ENCODE peak calls at places on chromosomes 12 and 14, in nine cellular contexts. S, D, A, E, L, C, J, K and N are unnamed samples.

GRCh38 chr14:101823511-101824120 is 62.1 kb downstream of the PPP2R5C start:
- DNase-seq in S (no peak), D (peak; percentile 85), A (no peak), E (no peak), L (no peak), C (peak; percentile 25), J (peak; percentile 49), K (no peak), N (no peak)

GRCh38 chr14:67473290-67474082 is 15.0 kb downstream of the TMEM229B start:
- DNase-seq in S (no peak), D (no peak), A (no peak), E (no peak), L (no peak), C (no peak), J (no peak), K (no peak), N (no peak)

GRCh38 chr12:90621927-90622326 is 333.0 kb downstream of the CCER1 start:
- DNase-seq in S (no peak), D (no peak), A (no peak), E (no peak), L (no peak), C (peak; percentile 7), J (no peak), K (no peak), N (peak; percentile 39)

GRCh38 chr12:124625867-124626675 is 58.7 kb upstream of the NCOR2 start:
- DNase-seq in S (no peak), D (no peak), A (peak; percentile 82), E (no peak), L (peak; percentile 92), C (peak; percentile 93), J (peak; percentile 66), K (no peak), N (peak; percentile 94)

GRCh38 chr14:69693145-69693544 is 73.8 kb upstream of the SRSF5 start:
- DNase-seq in S (no peak), D (peak; percentile 75), A (no peak), E (peak; percentile 98), L (no peak), C (no peak), J (peak; percentile 48), K (peak; percentile 51), N (no peak)

GRCh38 chr12:25130741-25131188 is 64.2 kb downstream of the DNAI7 start:
- DNase-seq in S (peak; percentile 68), D (peak; percentile 71), A (no peak), E (peak; percentile 68), L (no peak), C (peak; percentile 58), J (no peak), K (no peak), N (peak; percentile 47)

GRCh38 chr12:3304436-3305135 is 186.4 kb upstream of the PRMT8 start:
- DNase-seq in S (no peak), D (peak; percentile 98), A (no peak), E (no peak), L (no peak), C (peak; percentile 86), J (peak; percentile 46), K (peak; percentile 47), N (peak; percentile 70)

GRCh38 chr14:89445252-89445973 is 28.4 kb upstream of the FOXN3 start:
- DNase-seq in S (no peak), D (no peak), A (no peak), E (no peak), L (no peak), C (no peak), J (no peak), K (no peak), N (no peak)

GRCh38 chr12:45050751-45051489 is at the start of gene DBX2:
- DNase-seq in S (peak; percentile 73), D (peak; percentile 78), A (no peak), E (no peak), L (no peak), C (peak; percentile 43), J (no peak), K (peak; percentile 66), N (no peak)

GRCh38 chr12:51533799-51534198 is 57.2 kb upstream of the SCN8A start:
- DNase-seq in S (peak; percentile 11), D (peak; percentile 63), A (no peak), E (peak; percentile 32), L (no peak), C (no peak), J (no peak), K (no peak), N (peak; percentile 27)

GRCh38 chr14:22071001-22071400 is 397.4 kb upstream of the OR4E1 start:
- DNase-seq in S (peak; percentile 57), D (no peak), A (no peak), E (no peak), L (no peak), C (no peak), J (no peak), K (no peak), N (no peak)

GRCh38 chr12:108066583-108067234 is 62.4 kb upstream of the WSCD2 start:
- DNase-seq in S (peak; percentile 5), D (peak; percentile 12), A (no peak), E (no peak), L (no peak), C (no peak), J (no peak), K (no peak), N (no peak)

GRCh38 chr12:21573733-21574358 is 30.8 kb downstream of the GYS2 start:
- DNase-seq in S (no peak), D (no peak), A (no peak), E (no peak), L (no peak), C (no peak), J (no peak), K (no peak), N (no peak)

GRCh38 chr14:101628975-101629374 is 67.7 kb downstream of the DIO3 start:
- DNase-seq in S (no peak), D (no peak), A (no peak), E (no peak), L (no peak), C (peak; percentile 2), J (no peak), K (no peak), N (no peak)

GRCh38 chr12:38585090-38585489 is 268.5 kb downstream of the ALG10B start:
- DNase-seq in S (no peak), D (no peak), A (no peak), E (no peak), L (no peak), C (no peak), J (no peak), K (no peak), N (no peak)

GRCh38 chr12:91205791-91206190 is 23.2 kb upstream of the DCN start:
- DNase-seq in S (no peak), D (no peak), A (no peak), E (no peak), L (no peak), C (no peak), J (no peak), K (no peak), N (no peak)